ENCODE peak calls at places on chromosome 18, in seven cellular contexts. G, A, S, I, P, J and X are unnamed samples.

GRCh38 chr18:42614619-42615293 is 500.7 kb downstream of the RIT2 start:
- DNase-seq in G (peak; percentile 14), A (peak; percentile 41), S (no peak), I (peak; percentile 81), P (no peak), J (no peak), X (no peak)

GRCh38 chr18:2588666-2589344 is 17.4 kb downstream of the NDC80 start:
- DNase-seq in G (no peak), A (no peak), S (no peak), I (no peak), P (peak; percentile 8), J (no peak), X (peak; percentile 39)

GRCh38 chr18:35041752-35042379 is 653 bp downstream of the MAPRE2 start:
- DNase-seq in G (peak; percentile 30), A (peak; percentile 27), S (no peak), I (no peak), P (peak; percentile 6), J (peak; percentile 16), X (no peak)

GRCh38 chr18:34993289-34993688 is 47.9 kb upstream of the MAPRE2 start:
- DNase-seq in G (no peak), A (no peak), S (no peak), I (no peak), P (peak; percentile 80), J (peak; percentile 74), X (no peak)

GRCh38 chr18:79605481-79605880 is 74.1 kb upstream of the CTDP1 start:
- DNase-seq in G (no peak), A (no peak), S (peak; percentile 56), I (no peak), P (no peak), J (no peak), X (no peak)

GRCh38 chr18:68796936-68797690 is 767 bp upstream of the CCDC102B start:
- DNase-seq in G (no peak), A (peak; percentile 83), S (no peak), I (no peak), P (peak; percentile 11), J (no peak), X (peak; percentile 82)

GRCh38 chr18:709771-710170 is 2.7 kb downstream of the ENOSF1 start:
- DNase-seq in G (no peak), A (no peak), S (no peak), I (no peak), P (no peak), J (no peak), X (peak; percentile 21)

GRCh38 chr18:37563810-37564511 is 1.6 kb downstream of the CELF4 start:
- DNase-seq in G (no peak), A (no peak), S (no peak), I (no peak), P (no peak), J (no peak), X (no peak)

GRCh38 chr18:41096504-41096903 is 858.5 kb upstream of the PIK3C3 start:
- DNase-seq in G (peak; percentile 47), A (peak; percentile 67), S (no peak), I (no peak), P (peak; percentile 65), J (peak; percentile 35), X (peak; percentile 14)

GRCh38 chr18:57559311-57559710 is 27.2 kb downstream of the FECH start:
- DNase-seq in G (no peak), A (peak; percentile 6), S (no peak), I (no peak), P (no peak), J (no peak), X (peak; percentile 30)

GRCh38 chr18:60739212-60739611 is 366.6 kb upstream of the MC4R start:
- DNase-seq in G (no peak), A (no peak), S (no peak), I (no peak), P (no peak), J (no peak), X (no peak)

GRCh38 chr18:3819933-3820332 is 370.0 kb downstream of the TGIF1 start:
- DNase-seq in G (no peak), A (no peak), S (no peak), I (no peak), P (no peak), J (no peak), X (no peak)

GRCh38 chr18:36680042-36680441 is 148.8 kb downstream of the TPGS2 start:
- DNase-seq in G (no peak), A (no peak), S (no peak), I (no peak), P (peak; percentile 34), J (peak; percentile 44), X (no peak)

GRCh38 chr18:8397034-8397433 is 212.2 kb upstream of the RAB12 start:
- DNase-seq in G (no peak), A (no peak), S (no peak), I (peak; percentile 66), P (no peak), J (no peak), X (no peak)

GRCh38 chr18:33757037-33757436 is 179.0 kb downstream of the ASXL3 start:
- DNase-seq in G (no peak), A (no peak), S (no peak), I (no peak), P (peak; percentile 38), J (peak; percentile 14), X (peak; percentile 87)

GRCh38 chr18:36561046-36561445 is 263.5 kb downstream of the FHOD3 start:
- DNase-seq in G (no peak), A (no peak), S (no peak), I (no peak), P (no peak), J (no peak), X (no peak)

GRCh38 chr18:30987479-30988241 is 54.9 kb downstream of the DSC3 start:
- DNase-seq in G (no peak), A (peak; percentile 6), S (no peak), I (no peak), P (peak; percentile 100), J (peak; percentile 99), X (no peak)

GRCh38 chr18:10247402-10248117 is 206.9 kb upstream of the APCDD1 start:
- DNase-seq in G (no peak), A (peak; percentile 65), S (no peak), I (no peak), P (no peak), J (no peak), X (no peak)

GRCh38 chr18:55997156-55997561 is 409.2 kb upstream of the TCF4 start:
- DNase-seq in G (no peak), A (peak; percentile 37), S (no peak), I (no peak), P (peak; percentile 73), J (peak; percentile 72), X (no peak)
- TF ChIP-seq CTCF in G (no peak), A (no peak), S (no peak), I (no peak), P (peak; percentile 42), J (no peak), X (peak; percentile 4)

DNA sequence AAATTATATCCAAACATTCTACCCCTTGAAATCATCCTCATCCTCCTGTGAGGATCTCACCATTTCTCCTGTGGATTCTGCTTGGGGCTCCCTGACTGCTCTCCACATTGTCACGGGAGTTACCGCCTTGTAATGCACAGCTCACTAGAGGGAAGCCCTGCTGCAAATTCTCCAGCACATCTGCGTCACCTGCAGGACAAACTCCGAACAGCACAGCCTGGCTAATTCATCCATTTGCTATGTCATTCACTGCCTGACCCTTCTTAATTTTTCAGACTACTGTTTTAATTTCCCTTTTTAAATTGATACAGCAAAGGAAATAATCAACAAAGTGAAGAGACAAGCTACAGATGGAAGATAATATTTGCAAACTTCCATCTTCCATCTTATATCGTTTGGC is 627.4 kb downstream of the FBXO15 start:
- DNase-seq in G (peak; percentile 47), A (no peak), S (no peak), I (no peak), P (peak; percentile 13), J (no peak), X (no peak)
- TF ChIP-seq CTCF in G (peak; percentile 69), A (no peak), S (no peak), I (no peak), P (peak; percentile 35), J (no peak), X (no peak)

GRCh38 chr18:47838396-47838795 is 92.1 kb downstream of the SMAD2 start:
- DNase-seq in G (no peak), A (no peak), S (no peak), I (no peak), P (no peak), J (no peak), X (no peak)
- TF ChIP-seq CTCF in G (no peak), A (no peak), S (no peak), I (no peak), P (no peak), J (no peak), X (no peak)

GRCh38 chr18:49856531-49856930 is 43.2 kb upstream of the ACAA2 start:
- DNase-seq in G (no peak), A (no peak), S (no peak), I (no peak), P (no peak), J (no peak), X (no peak)

GRCh38 chr18:49858309-49859005 is 45.1 kb upstream of the ACAA2 start:
- DNase-seq in G (peak; percentile 80), A (peak; percentile 84), S (peak; percentile 75), I (peak; percentile 79), P (peak; percentile 81), J (peak; percentile 66), X (peak; percentile 48)

GRCh38 chr18:49859725-49860124 is 46.4 kb upstream of the ACAA2 start:
- DNase-seq in G (no peak), A (no peak), S (no peak), I (no peak), P (no peak), J (no peak), X (no peak)

GRCh38 chr18:49857708-49858107 is 44.4 kb upstream of the ACAA2 start:
- DNase-seq in G (no peak), A (no peak), S (no peak), I (no peak), P (no peak), J (no peak), X (no peak)

GRCh38 chr18:49859006-49859359 is 45.6 kb upstream of the ACAA2 start:
- DNase-seq in G (no peak), A (no peak), S (no peak), I (no peak), P (no peak), J (no peak), X (no peak)
- TF ChIP-seq CTCF in G (no peak), A (no peak), S (no peak), I (no peak), P (no peak), J (no peak), X (no peak)

DNA sequence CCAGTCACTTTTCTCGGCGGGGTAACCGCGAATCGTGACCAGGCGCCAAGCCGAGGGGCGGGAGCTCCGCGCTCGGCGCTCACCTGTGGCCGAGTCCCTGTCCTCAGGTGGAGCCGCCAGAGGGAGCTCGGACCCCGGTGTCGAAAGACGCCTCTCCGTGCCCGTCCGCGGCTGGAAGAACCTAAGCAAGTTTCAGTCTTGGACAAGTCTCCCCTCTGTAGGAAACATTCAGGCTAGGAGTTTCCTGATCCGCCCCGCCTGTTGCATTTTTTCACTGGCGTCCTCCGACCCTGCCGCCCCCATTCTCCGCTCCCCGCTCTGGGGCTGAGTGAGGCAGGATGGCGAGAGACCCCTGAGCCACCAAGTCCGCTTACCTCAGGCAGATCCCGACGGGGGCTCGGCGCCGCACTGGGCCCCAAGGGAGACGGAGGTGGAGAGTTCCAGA is 511 bp downstream of the DSEL start:
- DNase-seq in G (peak; percentile 79), A (peak; percentile 91), S (peak; percentile 94), I (peak; percentile 94), P (peak; percentile 93), J (peak; percentile 89), X (peak; percentile 78)
- TF ChIP-seq CTCF in G (peak; percentile 66), A (peak; percentile 81), S (peak; percentile 67), I (peak; percentile 64), P (peak; percentile 83), J (peak; percentile 67), X (peak; percentile 81)